ENCODE peak calls at places on chromosome 9, in five cellular contexts. U is spleen, G is astrocyte, J is A673, E is AG10803. W is an unnamed sample.

GRCh38 chr9:35629597-35629996 is 11.4 kb upstream of the CD72 start:
- DNase-seq in U (no peak), G (no peak), J (no peak), E (no peak), W (no peak)

GRCh38 chr9:121765021-121765950 is 113.9 kb downstream of the DAB2IP start:
- DNase-seq in U (no peak), G (peak; percentile 47), J (no peak), E (peak; percentile 64), W (peak; percentile 36)

GRCh38 chr9:92609142-92609500 is 60.8 kb downstream of the IPPK start:
- DNase-seq in U (no peak), G (peak; percentile 16), J (no peak), E (peak; percentile 62), W (peak; percentile 20)

GRCh38 chr9:7376838-7377237 is 422.7 kb downstream of the DMAC1 start:
- DNase-seq in U (no peak), G (no peak), J (peak; percentile 93), E (peak; percentile 40), W (no peak)

GRCh38 chr9:121609845-121610637 is 41.4 kb upstream of the DAB2IP start:
- DNase-seq in U (no peak), G (peak; percentile 92), J (no peak), E (peak; percentile 45), W (peak; percentile 85)

GRCh38 chr9:111955048-111955447 is 58.4 kb downstream of the UGCG start:
- DNase-seq in U (no peak), G (no peak), J (no peak), E (no peak), W (no peak)

GRCh38 chr9:91378695-91379127 is 17.0 kb upstream of the AUH start:
- DNase-seq in U (no peak), G (peak; percentile 83), J (peak; percentile 27), E (peak; percentile 72), W (peak; percentile 96)

GRCh38 chr9:5563886-5564285 is 53.6 kb downstream of the PDCD1LG2 start:
- DNase-seq in U (no peak), G (peak; percentile 74), J (no peak), E (no peak), W (peak; percentile 50)

GRCh38 chr9:71755230-71755629 is 13.1 kb downstream of the CEMIP2 start:
- DNase-seq in U (no peak), G (no peak), J (no peak), E (no peak), W (no peak)

GRCh38 chr9:4318741-4319140 is 18.9 kb upstream of the GLIS3 start:
- DNase-seq in U (no peak), G (no peak), J (peak; percentile 58), E (no peak), W (no peak)

GRCh38 chr9:106286249-106286648 is 576.7 kb upstream of the ZNF462 start:
- DNase-seq in U (no peak), G (peak; percentile 11), J (no peak), E (peak; percentile 25), W (no peak)

GRCh38 chr9:121277518-121278275 is 9.7 kb downstream of the GSN start:
- DNase-seq in U (no peak), G (peak; percentile 74), J (no peak), E (peak; percentile 77), W (peak; percentile 64)

GRCh38 chr9:79741381-79741780 is 169.6 kb downstream of the TLE4 start:
- DNase-seq in U (no peak), G (no peak), J (no peak), E (no peak), W (no peak)

GRCh38 chr9:109733690-109734089 is 46.3 kb upstream of the PALM2AKAP2 start:
- DNase-seq in U (no peak), G (peak; percentile 58), J (peak; percentile 45), E (peak; percentile 74), W (peak; percentile 70)

GRCh38 chr9:69462394-69462793 is 137.4 kb downstream of the ENTREP1 start:
- DNase-seq in U (no peak), G (no peak), J (no peak), E (no peak), W (no peak)

GRCh38 chr9:79583957-79584654 is 12.3 kb downstream of the TLE4 start:
- DNase-seq in U (peak; percentile 90), G (no peak), J (no peak), E (no peak), W (no peak)

GRCh38 chr9:113350338-113350672 is 964 bp downstream of the BSPRY start:
- DNase-seq in U (no peak), G (no peak), J (no peak), E (no peak), W (no peak)

GRCh38 chr9:112020680-112021596 is 124.3 kb downstream of the UGCG start:
- DNase-seq in U (no peak), G (peak; percentile 73), J (no peak), E (peak; percentile 79), W (peak; percentile 69)

GRCh38 chr9:105157178-105157583 is 87.3 kb upstream of the SLC44A1 start:
- DNase-seq in U (peak; percentile 74), G (peak; percentile 56), J (peak; percentile 59), E (peak; percentile 90), W (peak; percentile 88)

GRCh38 chr9:137167113-137167751 is 2.6 kb downstream of the LRRC26 start:
- DNase-seq in U (no peak), G (no peak), J (no peak), E (no peak), W (no peak)

GRCh38 chr9:127155314-127155713 is 32.9 kb upstream of the ANGPTL2 start:
- DNase-seq in U (no peak), G (no peak), J (no peak), E (no peak), W (no peak)

GRCh38 chr9:129027685-129028191 is 393 bp downstream of the SH3GLB2 start:
- DNase-seq in U (peak; percentile 96), G (no peak), J (no peak), E (peak; percentile 20), W (no peak)

GRCh38 chr9:133592731-133593409 is 16.3 kb downstream of the FAM163B start:
- DNase-seq in U (no peak), G (no peak), J (no peak), E (no peak), W (no peak)

GRCh38 chr9:130593020-130593419 is 13.6 kb downstream of the FUBP3 start:
- DNase-seq in U (no peak), G (no peak), J (no peak), E (no peak), W (no peak)

GRCh38 chr9:130165579-130165978 is 6.6 kb upstream of the NCS1 start:
- DNase-seq in U (no peak), G (no peak), J (no peak), E (no peak), W (no peak)

GRCh38 chr9:119451426-119451825 is 82.2 kb upstream of the BRINP1 start:
- DNase-seq in U (no peak), G (no peak), J (no peak), E (no peak), W (no peak)

GRCh38 chr9:17116400-17116837 is 18.4 kb upstream of the CNTLN start:
- DNase-seq in U (no peak), G (peak; percentile 22), J (peak; percentile 48), E (peak; percentile 57), W (peak; percentile 64)

GRCh38 chr9:16613605-16614004 is 256.9 kb downstream of the BNC2 start:
- DNase-seq in U (no peak), G (no peak), J (no peak), E (no peak), W (no peak)

GRCh38 chr9:2157277-2158105 is 142.3 kb downstream of the SMARCA2 start:
- DNase-seq in U (peak; percentile 78), G (peak; percentile 67), J (peak; percentile 76), E (peak; percentile 57), W (peak; percentile 60)

DNA sequence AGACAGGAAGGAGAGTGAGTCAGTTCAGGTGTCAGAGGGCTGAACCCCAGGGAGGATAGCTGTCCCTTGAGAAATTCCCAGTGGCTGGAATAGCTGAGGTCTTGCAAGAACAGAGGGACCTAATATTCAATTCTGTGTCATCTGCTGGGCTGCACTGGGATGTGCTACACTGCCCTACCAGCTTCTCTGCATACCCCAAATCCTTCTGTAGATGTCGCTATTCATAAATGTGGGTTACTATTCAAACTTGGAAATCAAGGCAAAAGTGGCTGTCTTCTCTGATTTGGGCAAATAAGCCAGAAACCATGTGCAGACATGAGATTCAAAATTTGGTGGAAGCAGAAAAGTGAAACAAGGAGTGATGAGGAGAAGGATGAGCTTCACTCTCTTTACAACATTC is 16.3 kb downstream of the TNFSF8 start:
- DNase-seq in U (no peak), G (no peak), J (peak; percentile 50), E (no peak), W (peak; percentile 21)
- TF ChIP-seq CTCF in U (no peak), G (no peak), J (peak; percentile 68), E (peak; percentile 37), W (peak; percentile 39)

GRCh38 chr9:981491-981898 is 5.0 kb downstream of the DMRT3 start:
- DNase-seq in U (no peak), G (no peak), J (no peak), E (no peak), W (no peak)
- H3K4me3 ChIP-seq in U (no peak overlapping the region), G (no peak overlapping the region), J (no peak overlapping the region), E (no peak overlapping the region), W (no peak overlapping the region)

DNA sequence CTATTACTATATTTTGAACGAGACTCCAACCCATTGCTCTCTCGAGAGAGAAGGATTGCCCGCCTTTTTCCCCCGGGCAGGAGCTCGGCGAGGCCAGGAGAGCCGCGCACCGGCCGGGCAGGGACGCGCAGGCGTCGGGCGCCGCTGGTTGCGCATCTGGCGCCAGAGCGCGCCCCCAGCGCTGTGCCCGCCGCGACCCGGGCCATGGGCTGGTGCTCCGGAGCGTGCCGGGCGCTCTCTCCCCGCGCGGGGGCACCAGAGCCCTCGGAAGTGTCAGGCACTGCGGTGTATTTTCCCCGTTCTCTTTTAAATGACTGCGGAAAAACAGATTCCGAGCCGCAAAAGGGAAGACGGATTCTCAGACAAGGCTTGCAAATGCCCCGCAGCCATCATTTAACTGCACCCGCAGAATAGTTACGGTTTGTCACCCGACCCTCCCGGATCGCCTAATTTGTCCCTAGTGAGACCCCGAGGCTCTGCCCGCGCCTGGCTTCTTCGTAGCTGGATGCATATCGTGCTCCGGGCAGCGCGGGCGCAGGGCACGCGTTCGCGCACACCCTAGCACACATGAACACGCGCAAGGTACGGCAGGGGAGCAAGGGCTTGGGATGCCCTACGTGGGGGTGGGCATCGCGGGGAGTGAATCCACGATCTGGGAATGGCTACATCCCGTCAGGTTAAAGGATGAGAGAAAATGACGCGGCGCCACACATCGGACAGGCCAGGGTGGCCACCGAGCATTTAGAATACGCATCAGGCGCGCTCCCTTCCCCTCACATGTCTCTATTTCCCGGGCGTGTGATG is 1.1 kb upstream of the NTRK2 start:
- DNase-seq in U (peak; percentile 83), G (peak; percentile 43), J (peak; percentile 77), E (peak; percentile 42), W (peak; percentile 35)
- TF ChIP-seq CTCF in U (no peak), G (peak; percentile 27), J (peak; percentile 55), E (peak; percentile 45), W (peak; percentile 28)

GRCh38 chr9:3200331-3200774 is 325.4 kb downstream of the RFX3 start:
- DNase-seq in U (no peak), G (peak; percentile 37), J (no peak), E (peak; percentile 65), W (peak; percentile 5)

DNA sequence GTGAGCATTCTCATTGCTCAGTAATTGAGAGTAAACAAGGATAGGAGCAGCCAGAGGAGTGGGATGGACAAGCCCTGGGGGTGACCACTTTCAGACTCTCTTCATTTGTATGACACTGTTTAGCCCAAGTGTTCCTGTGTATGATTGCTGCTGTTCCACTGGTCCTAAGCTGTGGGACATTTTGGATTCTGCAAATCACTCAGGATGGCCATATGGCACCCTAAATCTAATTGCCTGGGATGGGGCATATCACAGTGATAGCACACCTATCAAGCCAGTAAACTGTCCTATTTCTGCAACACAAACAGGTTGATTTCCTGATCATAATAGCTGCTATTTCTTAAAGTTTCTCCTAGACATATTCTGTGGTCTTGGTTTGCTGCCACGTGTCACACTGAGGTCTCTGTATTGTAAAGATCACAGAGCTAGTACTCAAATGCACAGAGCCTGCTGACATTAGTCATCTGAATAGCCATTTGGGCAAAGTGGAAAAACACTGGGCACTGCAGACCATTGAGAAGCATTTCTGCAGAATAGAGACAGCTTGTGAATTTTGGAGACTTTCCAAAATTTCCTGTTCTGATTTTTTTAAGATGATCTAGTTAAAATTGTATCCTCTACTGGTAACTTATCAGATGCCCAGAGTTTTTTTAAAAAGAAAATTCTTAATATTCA is 320.2 kb downstream of the RFX3 start:
- DNase-seq in U (no peak), G (no peak), J (no peak), E (no peak), W (no peak)
- H3K4me3 ChIP-seq in U (no peak overlapping the region), G (no peak overlapping the region), J (no peak overlapping the region), E (no peak overlapping the region), W (no peak overlapping the region)

W was measured in fibroblast of the aortic adventitia.